ENCODE peak calls at places on chromosomes 12 and 14, in six cellular contexts. D is endothelial cell, L is IMR-90, G is fibroblast of lung, I is cardiac fibroblast, Q is HFFc6. T is an unnamed sample.

GRCh38 chr12:81284137-81284536 is 206.3 kb downstream of the ACSS3 start:
- DNase-seq in D (no peak), L (peak), G (peak), Q (peak), I (peak), T (no peak)

GRCh38 chr14:89123851-89124250 is 293.2 kb downstream of the FOXN3 start:
- DNase-seq in Q (no peak), I (no peak), G (no peak), D (no peak), L (no peak), T (no peak)

GRCh38 chr14:49594347-49595089 is 4.2 kb upstream of the LRR1 start:
- DNase-seq in L (peak), Q (peak), D (no peak), G (peak), I (peak), T (no peak)

GRCh38 chr12:8779862-8780261 is 42.6 kb upstream of the A2ML1 start:
- DNase-seq in L (no peak), I (no peak), D (no peak), G (no peak), Q (no peak), T (no peak)

GRCh38 chr14:104356738-104357688 is 218.6 kb downstream of the KIF26A start:
- DNase-seq in Q (no peak), I (no peak), G (no peak), D (no peak), L (no peak), T (no peak)

GRCh38 chr14:58430156-58430555 is 2.6 kb downstream of the KIAA0586 start:
- DNase-seq in Q (peak), D (no peak), G (peak), I (peak), L (peak), T (no peak)

GRCh38 chr12:44286336-44286735 is 450.5 kb downstream of the TMEM117 start:
- DNase-seq in L (peak), Q (no peak), G (peak), I (peak), D (no peak), T (no peak)

GRCh38 chr12:105783983-105784947 is 354.5 kb downstream of the NUAK1 start:
- DNase-seq in I (no peak), D (no peak), G (no peak), L (no peak), Q (no peak), T (no peak)

GRCh38 chr12:124196236-124196635 is 98.7 kb upstream of the RFLNA start:
- DNase-seq in D (no peak), I (no peak), G (no peak), Q (no peak), L (no peak), T (no peak)

GRCh38 chr12:7797698-7798398 is 8.6 kb downstream of the NANOG start:
- DNase-seq in G (peak), D (no peak), L (peak), I (peak), Q (no peak), T (no peak)

GRCh38 chr12:47164116-47164515 is 84.4 kb upstream of the AMIGO2 start:
- DNase-seq in Q (no peak), L (no peak), D (no peak), I (no peak), G (no peak), T (no peak)

GRCh38 chr14:103923863-103924262 is 4.4 kb upstream of the TDRD9 start:
- DNase-seq in Q (no peak), I (no peak), L (no peak), G (no peak), D (peak), T (no peak)

GRCh38 chr12:92109613-92110012 is 36.0 kb downstream of the BTG1 start:
- DNase-seq in G (no peak), L (no peak), D (no peak), I (no peak), Q (no peak), T (no peak)

GRCh38 chr12:92107621-92108131 is 38.0 kb downstream of the BTG1 start:
- DNase-seq in Q (no peak), L (no peak), I (no peak), G (no peak), D (no peak), T (no peak)

GRCh38 chr12:92107094-92107493 is 38.6 kb downstream of the BTG1 start:
- DNase-seq in I (no peak), D (no peak), L (no peak), G (no peak), Q (no peak), T (no peak)

GRCh38 chr12:92110083-92110640 is 35.5 kb downstream of the BTG1 start:
- DNase-seq in D (no peak), Q (no peak), G (no peak), L (no peak), I (no peak), T (no peak)

GRCh38 chr12:92108651-92109050 is 37.0 kb downstream of the BTG1 start:
- DNase-seq in G (peak), Q (peak), I (peak), L (peak), D (no peak), T (peak)
- TF ChIP-seq CTCF in G (no peak), Q (no peak), I (no peak), L (no peak), D (no peak), T (peak)

GRCh38 chr12:86186449-86186848 is 69.7 kb downstream of the MGAT4C start:
- DNase-seq in D (no peak), I (no peak), G (peak), Q (no peak), L (peak), T (no peak)
- TF ChIP-seq CTCF in D (no peak), I (no peak), G (peak), Q (no peak), L (peak), T (no peak)

GRCh38 chr14:30332374-30332773 is 226.6 kb upstream of the G2E3 start:
- DNase-seq in I (no peak), G (no peak), D (no peak), Q (no peak), L (no peak), T (no peak)
- TF ChIP-seq CTCF in I (no peak), G (no peak), D (no peak), Q (no peak), L (no peak), T (no peak)

DNA sequence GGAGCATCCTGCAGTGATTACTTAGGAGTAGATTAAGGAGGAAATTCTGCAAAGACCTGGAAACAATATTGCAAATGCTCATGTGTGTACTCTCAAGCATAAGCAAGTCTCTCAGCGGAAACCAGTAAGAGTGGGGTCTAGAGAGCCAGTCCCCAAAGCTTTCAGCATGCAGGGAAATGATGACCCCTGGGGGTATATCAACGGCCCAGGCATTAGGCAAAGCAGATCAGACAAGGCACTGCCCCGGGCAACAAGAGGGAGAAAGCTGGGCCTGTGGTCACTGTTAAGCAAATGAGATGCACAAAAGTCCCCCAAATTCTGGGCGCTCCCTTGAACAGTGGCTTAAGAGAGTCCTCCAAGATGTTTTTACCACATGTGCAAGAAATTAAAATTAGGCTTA is 457.0 kb upstream of the TBX3 start:
- DNase-seq in D (no peak), I (no peak), L (no peak), Q (no peak), G (no peak), T (no peak)
- TF ChIP-seq CTCF in D (no peak), I (no peak), L (no peak), Q (no peak), G (no peak), T (no peak)

DNA sequence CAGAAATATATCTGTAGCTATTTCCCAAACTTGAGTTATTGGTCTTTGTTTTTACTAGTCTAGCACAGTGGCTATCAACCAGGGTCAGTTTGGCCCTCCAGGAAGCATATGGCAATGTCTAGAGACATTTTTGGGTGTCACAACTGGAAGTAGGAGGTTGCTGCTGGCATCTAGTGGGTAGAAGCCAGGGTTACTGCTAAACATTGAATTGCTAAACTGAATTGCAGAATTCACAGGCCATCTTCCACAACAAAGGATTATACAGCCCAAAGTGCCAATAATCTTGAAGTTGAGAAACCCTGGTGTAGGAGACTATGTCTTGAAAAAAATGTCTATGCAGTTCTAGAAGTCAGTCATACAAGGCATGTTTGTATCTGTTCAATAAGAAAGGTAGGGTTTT is 27.7 kb downstream of the ARHGAP5 start:
- DNase-seq in I (no peak), D (no peak), G (no peak), Q (no peak), L (no peak), T (no peak)
- TF ChIP-seq CTCF in I (no peak), D (no peak), G (no peak), Q (peak), L (no peak), T (no peak)

DNA sequence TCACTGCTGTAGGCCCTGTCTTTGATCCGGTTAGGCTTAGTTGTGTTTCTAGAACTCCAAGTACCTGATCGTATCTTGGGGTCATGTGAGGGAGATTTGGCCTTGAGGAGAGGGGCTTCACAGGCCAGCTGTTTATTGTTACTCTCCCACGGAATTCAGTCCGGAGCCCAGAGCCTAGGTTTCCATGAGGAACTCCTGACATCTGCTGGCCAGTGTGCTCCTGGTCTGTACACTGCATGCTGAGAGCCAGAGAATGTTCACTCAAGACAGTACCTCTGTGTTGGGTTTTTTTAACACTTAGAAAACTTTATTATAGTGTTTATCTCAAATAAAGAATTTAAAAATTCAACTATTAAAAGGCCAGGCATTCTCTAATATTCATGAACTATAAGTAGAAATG is 341.0 kb upstream of the TMEM132C start:
- DNase-seq in L (no peak), G (peak), I (peak), D (no peak), Q (no peak), T (no peak)
- TF ChIP-seq CTCF in L (no peak), G (no peak), I (no peak), D (no peak), Q (peak), T (peak)

GRCh38 chr14:106417224-106418049 is 891.1 kb downstream of the TMEM121 start:
- DNase-seq in L (no peak), D (no peak), G (no peak), Q (no peak), I (peak), T (no peak)
- TF ChIP-seq CTCF in L (peak), D (peak), G (peak), Q (peak), I (peak), T (peak)

DNA sequence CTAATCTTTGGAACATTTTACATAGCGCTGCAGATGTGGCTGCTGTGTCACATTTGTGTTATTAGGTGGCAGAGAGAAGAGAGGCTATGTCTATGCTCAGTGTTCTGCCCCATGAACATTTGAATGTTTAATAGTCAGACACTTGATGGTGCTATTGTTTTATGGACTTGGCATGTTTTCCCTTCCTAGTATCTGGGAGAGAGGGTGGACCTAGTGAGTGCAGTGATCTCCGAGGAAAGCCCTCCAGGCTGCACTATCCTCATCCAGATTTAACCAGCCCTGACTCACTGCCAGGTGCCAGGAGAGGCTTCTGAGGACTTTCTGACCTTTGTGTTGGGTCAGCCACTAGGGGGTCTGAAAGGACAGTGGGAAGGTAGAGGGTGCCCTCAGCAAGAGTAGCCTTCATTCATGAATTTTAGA is 24.3 kb downstream of the ZFC3H1 start:
- DNase-seq in D (peak), I (peak), L (no peak), Q (no peak), G (no peak), T (no peak)
- TF ChIP-seq CTCF in D (no peak), I (peak), L (no peak), Q (peak), G (no peak), T (no peak)

GRCh38 chr12:109997393-109997792 is 1.2 kb upstream of the GIT2 start:
- DNase-seq in G (no peak), I (no peak), D (no peak), Q (no peak), L (no peak), T (no peak)
- TF ChIP-seq CTCF in G (no peak), I (no peak), D (no peak), Q (no peak), L (no peak), T (no peak)

GRCh38 chr12:64494998-64495729 is 43.2 kb downstream of the TBK1 start:
- DNase-seq in Q (no peak), G (no peak), L (no peak), I (no peak), D (no peak), T (no peak)
- TF ChIP-seq CTCF in Q (no peak), G (no peak), L (no peak), I (no peak), D (no peak), T (no peak)